ENCODE peak calls at places on chromosomes 5 and 9, in seven cellular contexts. One of them, this sample, is unnamed.

GRCh38 chr9:86605303-86605702 is 251.1 kb upstream of the TUT7 start:
- DNase-seq in T-cell: no peak
- DNase-seq in HEK293T: no peak
- DNase-seq in activated CD4-positive, alpha-beta T cell treated with anti-CD3 and anti-CD28 coated beads, Interleukin-2, amount 10 ng/mL, durations not matched to agents 7 days and 5 days: no peak
- DNase-seq in foreskin fibroblast: no peak
- DNase-seq in naive thymus-derived CD4-positive, alpha-beta T cell: no peak
- DNase-seq in Kasumi-1: no peak
- DNase-seq in this sample: no peak

GRCh38 chr5:108728566-108729305 is 19.0 kb upstream of the FER start:
- DNase-seq in T-cell: peak
- DNase-seq in HEK293T: no peak
- DNase-seq in activated CD4-positive, alpha-beta T cell treated with anti-CD3 and anti-CD28 coated beads, Interleukin-2, amount 10 ng/mL, durations not matched to agents 7 days and 5 days: peak
- DNase-seq in foreskin fibroblast: no peak
- DNase-seq in naive thymus-derived CD4-positive, alpha-beta T cell: no peak
- DNase-seq in Kasumi-1: no peak
- DNase-seq in this sample: no peak

GRCh38 chr9:77497322-77498198 is 150.6 kb downstream of the GNA14 start:
- DNase-seq in T-cell: no peak
- DNase-seq in HEK293T: no peak
- DNase-seq in activated CD4-positive, alpha-beta T cell treated with anti-CD3 and anti-CD28 coated beads, Interleukin-2, amount 10 ng/mL, durations not matched to agents 7 days and 5 days: no peak
- DNase-seq in foreskin fibroblast: no peak
- DNase-seq in naive thymus-derived CD4-positive, alpha-beta T cell: no peak
- DNase-seq in Kasumi-1: no peak
- DNase-seq in this sample: no peak

GRCh38 chr5:13212843-13213242 is 731.6 kb downstream of the DNAH5 start:
- DNase-seq in T-cell: no peak
- DNase-seq in HEK293T: no peak
- DNase-seq in activated CD4-positive, alpha-beta T cell treated with anti-CD3 and anti-CD28 coated beads, Interleukin-2, amount 10 ng/mL, durations not matched to agents 7 days and 5 days: no peak
- DNase-seq in foreskin fibroblast: no peak
- DNase-seq in naive thymus-derived CD4-positive, alpha-beta T cell: no peak
- DNase-seq in Kasumi-1: no peak
- DNase-seq in this sample: no peak

GRCh38 chr5:109041319-109041718 is 293.6 kb downstream of the FER start:
- DNase-seq in T-cell: no peak
- DNase-seq in HEK293T: no peak
- DNase-seq in activated CD4-positive, alpha-beta T cell treated with anti-CD3 and anti-CD28 coated beads, Interleukin-2, amount 10 ng/mL, durations not matched to agents 7 days and 5 days: no peak
- DNase-seq in foreskin fibroblast: no peak
- DNase-seq in naive thymus-derived CD4-positive, alpha-beta T cell: no peak
- DNase-seq in Kasumi-1: peak
- DNase-seq in this sample: no peak

GRCh38 chr5:93632327-93632726 is 49.3 kb downstream of the NR2F1 start:
- DNase-seq in T-cell: no peak
- DNase-seq in HEK293T: no peak
- DNase-seq in activated CD4-positive, alpha-beta T cell treated with anti-CD3 and anti-CD28 coated beads, Interleukin-2, amount 10 ng/mL, durations not matched to agents 7 days and 5 days: no peak
- DNase-seq in foreskin fibroblast: no peak
- DNase-seq in naive thymus-derived CD4-positive, alpha-beta T cell: no peak
- DNase-seq in Kasumi-1: no peak
- DNase-seq in this sample: no peak

GRCh38 chr5:1726469-1726865 is 73.2 kb downstream of the MRPL36 start:
- DNase-seq in T-cell: no peak
- DNase-seq in HEK293T: no peak
- DNase-seq in activated CD4-positive, alpha-beta T cell treated with anti-CD3 and anti-CD28 coated beads, Interleukin-2, amount 10 ng/mL, durations not matched to agents 7 days and 5 days: peak
- DNase-seq in foreskin fibroblast: no peak
- DNase-seq in naive thymus-derived CD4-positive, alpha-beta T cell: no peak
- DNase-seq in Kasumi-1: no peak
- DNase-seq in this sample: no peak

GRCh38 chr9:114501786-114502682 is 3.2 kb downstream of the WHRN start:
- DNase-seq in T-cell: no peak
- DNase-seq in HEK293T: peak
- DNase-seq in activated CD4-positive, alpha-beta T cell treated with anti-CD3 and anti-CD28 coated beads, Interleukin-2, amount 10 ng/mL, durations not matched to agents 7 days and 5 days: no peak
- DNase-seq in foreskin fibroblast: peak
- DNase-seq in naive thymus-derived CD4-positive, alpha-beta T cell: no peak
- DNase-seq in Kasumi-1: no peak
- DNase-seq in this sample: no peak

GRCh38 chr5:159814810-159815585 is 101.3 kb upstream of the ADRA1B start:
- DNase-seq in T-cell: no peak
- DNase-seq in HEK293T: no peak
- DNase-seq in activated CD4-positive, alpha-beta T cell treated with anti-CD3 and anti-CD28 coated beads, Interleukin-2, amount 10 ng/mL, durations not matched to agents 7 days and 5 days: no peak
- DNase-seq in foreskin fibroblast: peak
- DNase-seq in naive thymus-derived CD4-positive, alpha-beta T cell: no peak
- DNase-seq in Kasumi-1: no peak
- DNase-seq in this sample: no peak

GRCh38 chr5:78536797-78537196 is 111.8 kb downstream of the LHFPL2 start:
- DNase-seq in T-cell: no peak
- DNase-seq in HEK293T: no peak
- DNase-seq in activated CD4-positive, alpha-beta T cell treated with anti-CD3 and anti-CD28 coated beads, Interleukin-2, amount 10 ng/mL, durations not matched to agents 7 days and 5 days: no peak
- DNase-seq in foreskin fibroblast: no peak
- DNase-seq in naive thymus-derived CD4-positive, alpha-beta T cell: no peak
- DNase-seq in Kasumi-1: no peak
- DNase-seq in this sample: no peak

GRCh38 chr5:40549611-40550010 is 130.1 kb upstream of the PTGER4 start:
- DNase-seq in T-cell: no peak
- DNase-seq in HEK293T: no peak
- DNase-seq in activated CD4-positive, alpha-beta T cell treated with anti-CD3 and anti-CD28 coated beads, Interleukin-2, amount 10 ng/mL, durations not matched to agents 7 days and 5 days: no peak
- DNase-seq in foreskin fibroblast: no peak
- DNase-seq in naive thymus-derived CD4-positive, alpha-beta T cell: no peak
- DNase-seq in Kasumi-1: no peak
- DNase-seq in this sample: no peak

GRCh38 chr9:20396509-20396908 is 225.8 kb downstream of the MLLT3 start:
- DNase-seq in T-cell: no peak
- DNase-seq in HEK293T: no peak
- DNase-seq in activated CD4-positive, alpha-beta T cell treated with anti-CD3 and anti-CD28 coated beads, Interleukin-2, amount 10 ng/mL, durations not matched to agents 7 days and 5 days: no peak
- DNase-seq in foreskin fibroblast: no peak
- DNase-seq in naive thymus-derived CD4-positive, alpha-beta T cell: no peak
- DNase-seq in Kasumi-1: no peak
- DNase-seq in this sample: no peak

GRCh38 chr9:33346564-33346963 is 55.8 kb downstream of the AQP7 start:
- DNase-seq in T-cell: no peak
- DNase-seq in HEK293T: no peak
- DNase-seq in activated CD4-positive, alpha-beta T cell treated with anti-CD3 and anti-CD28 coated beads, Interleukin-2, amount 10 ng/mL, durations not matched to agents 7 days and 5 days: no peak
- DNase-seq in foreskin fibroblast: no peak
- DNase-seq in naive thymus-derived CD4-positive, alpha-beta T cell: no peak
- DNase-seq in Kasumi-1: no peak
- DNase-seq in this sample: no peak

GRCh38 chr5:59317023-59317771 is 576.3 kb downstream of the PDE4D start:
- DNase-seq in T-cell: no peak
- DNase-seq in HEK293T: peak
- DNase-seq in activated CD4-positive, alpha-beta T cell treated with anti-CD3 and anti-CD28 coated beads, Interleukin-2, amount 10 ng/mL, durations not matched to agents 7 days and 5 days: no peak
- DNase-seq in foreskin fibroblast: peak
- DNase-seq in naive thymus-derived CD4-positive, alpha-beta T cell: no peak
- DNase-seq in Kasumi-1: no peak
- DNase-seq in this sample: no peak

This sample was measured in kidney epithelial cell.